ENCODE peak calls at places on chromosomes 16 and 17, in seven cellular contexts. X, Y, Q, N, W, R and H are unnamed samples.

GRCh38 chr16:57701759-57702371 is 7.3 kb downstream of the DRC7 start:
- DNase-seq in N (no peak), W (no peak), Q (no peak), Y (no peak), R (no peak), X (no peak), H (peak; percentile 29)

GRCh38 chr16:57475711-57476339 is 10.5 kb downstream of the DOK4 start:
- DNase-seq in Y (no peak), R (no peak), N (peak; percentile 40), Q (peak; percentile 67), W (peak; percentile 17), X (peak; percentile 63), H (no peak)

GRCh38 chr17:20944014-20944905 is 98.6 kb downstream of the USP22 start:
- DNase-seq in Y (no peak), X (no peak), N (no peak), R (no peak), W (no peak), Q (no peak), H (no peak)

GRCh38 chr17:59725691-59726090 is 18.2 kb downstream of the VMP1 start:
- DNase-seq in N (no peak), R (no peak), Y (no peak), Q (no peak), W (peak; percentile 73), X (peak; percentile 90), H (no peak)

GRCh38 chr16:927931-928330 is 42.9 kb downstream of the LMF1 start:
- DNase-seq in N (no peak), X (no peak), Q (no peak), Y (no peak), R (no peak), W (no peak), H (no peak)

GRCh38 chr17:81397314-81398169 is 2.3 kb downstream of the BAHCC1 start:
- DNase-seq in Y (no peak), Q (no peak), W (peak; percentile 75), N (no peak), X (peak; percentile 69), R (no peak), H (no peak)

GRCh38 chr16:55297062-55297909 is 26.7 kb upstream of the IRX6 start:
- DNase-seq in N (no peak), W (no peak), Y (no peak), Q (no peak), R (no peak), X (no peak), H (no peak)

GRCh38 chr16:380837-381787 is 666 bp downstream of the PGAP6 start:
- DNase-seq in Y (no peak), Q (no peak), W (no peak), X (no peak), N (no peak), R (peak; percentile 76), H (no peak)

GRCh38 chr17:7042507-7043194 is 1.2 kb downstream of the SLC16A11 start:
- DNase-seq in Y (no peak), W (no peak), R (peak; percentile 75), X (no peak), N (no peak), Q (no peak), H (no peak)

GRCh38 chr17:79301469-79301868 is 226.8 kb downstream of the ENGASE start:
- DNase-seq in Q (no peak), R (no peak), X (no peak), W (no peak), Y (no peak), N (no peak), H (no peak)

GRCh38 chr17:7356072-7356549 is 1.2 kb downstream of the TMEM95 start:
- DNase-seq in W (peak; percentile 63), R (peak; percentile 92), N (peak; percentile 75), X (peak; percentile 78), Y (no peak), Q (peak; percentile 74), H (peak; percentile 86)

GRCh38 chr17:50283714-50284432 is 9.6 kb downstream of the TMEM92 start:
- DNase-seq in R (no peak), N (no peak), X (no peak), W (no peak), Y (no peak), Q (no peak), H (peak; percentile 27)

GRCh38 chr17:38598995-38599394 is 6.8 kb downstream of the SRCIN1 start:
- DNase-seq in X (no peak), Y (no peak), R (no peak), W (no peak), N (no peak), Q (no peak), H (no peak)

GRCh38 chr17:4711671-4712111 is 1.3 kb downstream of the ARRB2 start:
- DNase-seq in X (no peak), W (no peak), R (no peak), Y (no peak), N (no peak), Q (no peak), H (peak; percentile 75)

GRCh38 chr17:309361-309888 is 43.2 kb downstream of the RPH3AL start:
- DNase-seq in N (peak; percentile 14), R (peak; percentile 59), Q (no peak), Y (no peak), W (no peak), X (no peak), H (peak; percentile 67)

GRCh38 chr16:23171234-23171948 is 11.2 kb upstream of the SCNN1G start:
- DNase-seq in X (no peak), R (no peak), N (peak; percentile 30), W (peak; percentile 14), Q (no peak), Y (no peak), H (no peak)

GRCh38 chr17:57986841-57987581 is 1.0 kb downstream of the VEZF1 start:
- DNase-seq in W (peak; percentile 72), X (peak; percentile 78), Q (peak; percentile 21), Y (peak; percentile 63), N (no peak), R (no peak), H (peak; percentile 61)